ENCODE peak calls at places on chromosomes 12 and 14, in eight cellular contexts. J, Z, G, V, P, N, M and F are unnamed samples. For H3K9me3, the result is how much of the 10 kb centered on the place peaks cover.

GRCh38 chr14:71408362-71409035 is 501.2 kb downstream of the PCNX1 start:
- DNase-seq in J (no peak), Z (peak), G (no peak), V (no peak), P (no peak), N (no peak), M (no peak), F (no peak)

GRCh38 chr12:5078423-5078822 is 34.7 kb downstream of the KCNA5 start:
- DNase-seq in J (no peak), Z (no peak), G (peak), V (no peak), P (no peak), N (no peak), M (no peak), F (no peak)

GRCh38 chr12:12885060-12885792 is 6.1 kb upstream of the GPRC5A start:
- DNase-seq in J (no peak), Z (peak), G (no peak), V (no peak), P (no peak), N (no peak), M (no peak), F (no peak)

GRCh38 chr14:90452366-90452765 is 55.5 kb downstream of the CALM1 start:
- DNase-seq in J (no peak), Z (no peak), G (no peak), V (no peak), P (no peak), N (no peak), M (no peak), F (no peak)

GRCh38 chr12:28704477-28705169 is 444.5 kb upstream of the FAR2 start:
- DNase-seq in J (no peak), Z (no peak), G (no peak), V (no peak), P (no peak), N (no peak), M (no peak), F (no peak)

GRCh38 chr12:95820096-95820703 is 29.6 kb upstream of the NTN4 start:
- DNase-seq in J (peak), Z (peak), G (no peak), V (peak), P (peak), N (peak), M (no peak), F (no peak)

GRCh38 chr14:59630281-59630963 is 53.8 kb upstream of the CCDC175 start:
- DNase-seq in J (no peak), Z (peak), G (no peak), V (no peak), P (no peak), N (peak), M (peak), F (no peak)

GRCh38 chr12:16606201-16606849 is 363 bp upstream of the LMO3 start:
- DNase-seq in J (no peak), Z (peak), G (no peak), V (peak), P (no peak), N (peak), M (peak), F (no peak)

GRCh38 chr14:67004521-67004920 is 184.7 kb upstream of the GARIN2 start:
- DNase-seq in J (no peak), Z (no peak), G (no peak), V (no peak), P (no peak), N (no peak), M (no peak), F (no peak)

GRCh38 chr12:80837342-80837978 is 100.3 kb downstream of the LIN7A start:
- DNase-seq in J (no peak), Z (peak), G (no peak), V (peak), P (no peak), N (peak), M (no peak), F (no peak)

GRCh38 chr12:27822076-27822712 is 42.2 kb upstream of the MANSC4 start:
- DNase-seq in J (no peak), Z (no peak), G (no peak), V (peak), P (no peak), N (no peak), M (no peak), F (no peak)

GRCh38 chr14:74552623-74553022 is 59.1 kb downstream of the ISCA2 start:
- DNase-seq in J (peak), Z (no peak), G (peak), V (peak), P (peak), N (no peak), M (peak), F (no peak)

GRCh38 chr12:104303538-104304151 is at the start of gene EID3:
- DNase-seq in J (peak), Z (peak), G (peak), V (peak), P (peak), N (no peak), M (peak), F (peak)

GRCh38 chr12:18239561-18239960 is 21.8 kb upstream of the PIK3C2G start:
- DNase-seq in J (no peak), Z (no peak), G (no peak), V (no peak), P (no peak), N (no peak), M (no peak), F (no peak)

GRCh38 chr14:30108975-30109700 is 181.5 kb upstream of the PRKD1 start:
- DNase-seq in J (no peak), Z (no peak), G (no peak), V (peak), P (no peak), N (no peak), M (no peak), F (no peak)

GRCh38 chr14:43795600-43796228 is 711.4 kb downstream of the FSCB start:
- DNase-seq in J (no peak), Z (no peak), G (no peak), V (peak), P (no peak), N (no peak), M (no peak), F (no peak)

GRCh38 chr14:56224691-56225681 is 106.8 kb downstream of the PELI2 start:
- DNase-seq in J (peak), Z (no peak), G (no peak), V (peak), P (peak), N (no peak), M (no peak), F (no peak)

GRCh38 chr14:95309261-95310051 is 10.3 kb downstream of the CLMN start:
- DNase-seq in J (no peak), Z (no peak), G (no peak), V (no peak), P (no peak), N (no peak), M (no peak), F (no peak)

GRCh38 chr14:69059658-69060648 is 80.9 kb upstream of the ACTN1 start:
- DNase-seq in J (no peak), Z (no peak), G (peak), V (peak), P (no peak), N (no peak), M (no peak), F (no peak)

GRCh38 chr12:19185262-19185929 is 55.9 kb downstream of the PLEKHA5 start:
- DNase-seq in J (no peak), Z (no peak), G (no peak), V (no peak), P (no peak), N (no peak), M (no peak), F (no peak)

GRCh38 chr12:58310368-58310767 is 369.0 kb downstream of the ATP23 start:
- DNase-seq in J (no peak), Z (no peak), G (no peak), V (peak), P (no peak), N (no peak), M (no peak), F (no peak)

GRCh38 chr12:58309806-58310205 is 368.4 kb downstream of the ATP23 start:
- DNase-seq in J (no peak), Z (no peak), G (no peak), V (no peak), P (no peak), N (no peak), M (no peak), F (no peak)

GRCh38 chr12:58314610-58315009 is 373.2 kb downstream of the ATP23 start:
- DNase-seq in J (no peak), Z (no peak), G (no peak), V (peak), P (no peak), N (no peak), M (no peak), F (no peak)

GRCh38 chr12:58313091-58313855 is 371.9 kb downstream of the ATP23 start:
- DNase-seq in J (no peak), Z (no peak), G (no peak), V (peak), P (no peak), N (no peak), M (no peak), F (no peak)

GRCh38 chr12:58310828-58311273 is 369.5 kb downstream of the ATP23 start:
- DNase-seq in J (no peak), Z (no peak), G (no peak), V (peak), P (no peak), N (no peak), M (no peak), F (no peak)
- H3K9me3 ChIP-seq in J (under half), Z (under half), G (under half), V (under half), P (under half), N (under half), M (under half), F (under half)

GRCh38 chr14:105914738-105915385 is 388.5 kb downstream of the TMEM121 start:
- DNase-seq in J (no peak), Z (no peak), G (no peak), V (no peak), P (no peak), N (no peak), M (peak), F (no peak)

GRCh38 chr14:105919458-105920150 is 393.2 kb downstream of the TMEM121 start:
- DNase-seq in J (no peak), Z (no peak), G (no peak), V (no peak), P (no peak), N (no peak), M (peak), F (no peak)

GRCh38 chr14:105913861-105914260 is 387.5 kb downstream of the TMEM121 start:
- DNase-seq in J (no peak), Z (no peak), G (no peak), V (no peak), P (no peak), N (no peak), M (peak), F (no peak)

GRCh38 chr14:105918496-105919262 is 392.3 kb downstream of the TMEM121 start:
- DNase-seq in J (no peak), Z (no peak), G (no peak), V (no peak), P (no peak), N (no peak), M (peak), F (no peak)

GRCh38 chr14:105917933-105918436 is 391.6 kb downstream of the TMEM121 start:
- DNase-seq in J (no peak), Z (no peak), G (no peak), V (no peak), P (no peak), N (no peak), M (peak), F (no peak)
- H3K9me3 ChIP-seq in J (under half), Z (under half), G (under half), V (under half), P (under half), N (under half), M (under half), F (under half)

GRCh38 chr14:106308839-106309389 is 782.5 kb downstream of the TMEM121 start:
- DNase-seq in J (peak), Z (peak), G (no peak), V (no peak), P (peak), N (peak), M (peak), F (no peak)

DNA sequence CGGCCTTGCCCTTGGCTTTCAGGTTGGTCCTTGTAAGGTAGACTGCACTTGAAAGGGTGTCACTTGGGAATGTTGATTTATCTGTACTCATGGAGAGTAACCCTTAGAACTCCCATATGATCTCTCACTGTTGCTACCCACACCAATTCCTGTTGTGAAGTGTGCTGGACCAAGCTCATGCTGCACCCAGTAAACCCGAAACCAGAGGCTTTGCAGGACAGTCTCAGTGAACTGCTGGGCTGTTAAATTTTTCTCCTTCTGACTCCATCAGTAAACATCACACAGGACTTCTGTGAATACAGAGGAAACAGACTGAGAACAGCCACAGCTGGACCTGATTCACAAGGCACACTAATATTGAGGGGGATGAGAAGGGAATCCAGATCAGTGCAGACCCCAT is 783.0 kb downstream of the TMEM121 start:
- DNase-seq in J (no peak), Z (no peak), G (no peak), V (no peak), P (no peak), N (no peak), M (no peak), F (no peak)
- H3K9me3 ChIP-seq in J (under half), Z (under half), G (under half), V (under half), P (under half), N (under half), M (under half), F (under half)

GRCh38 chr14:27371868-27372267 is 774.0 kb upstream of the NOVA1 start:
- DNase-seq in J (no peak), Z (no peak), G (no peak), V (no peak), P (no peak), N (no peak), M (no peak), F (no peak)
- H3K9me3 ChIP-seq in J (under half), Z (under half), G (under half), V (under half), P (under half), N (under half), M (under half), F (under half)